ENCODE peak calls at places on chromosomes 12 and 14, in ten cellular contexts. D, S, W, Q, X, O, V, L, B and Z are unnamed samples.

GRCh38 chr14:22900088-22900799 is 17.2 kb downstream of the REM2 start:
- DNase-seq in D (no peak), S (peak; percentile 79), W (peak; percentile 51), Q (peak; percentile 44), X (peak; percentile 82), O (no peak), V (peak; percentile 36), L (peak; percentile 55), B (peak; percentile 45), Z (no peak)

GRCh38 chr12:113322353-113322752 is 12.6 kb downstream of the SLC8B1 start:
- DNase-seq in D (no peak), S (peak; percentile 88), W (no peak), Q (no peak), X (peak; percentile 68), O (no peak), V (no peak), L (no peak), B (no peak), Z (no peak)

GRCh38 chr12:29733060-29733459 is 50.7 kb downstream of the TMTC1 start:
- DNase-seq in D (no peak), S (peak; percentile 57), W (no peak), Q (no peak), X (peak; percentile 31), O (no peak), V (no peak), L (no peak), B (no peak), Z (no peak)

GRCh38 chr12:109722022-109722752 is 8.6 kb downstream of the FAM222A start:
- DNase-seq in D (no peak), S (no peak), W (no peak), Q (no peak), X (no peak), O (no peak), V (no peak), L (no peak), B (no peak), Z (no peak)

GRCh38 chr12:55051197-55051920 is 31.6 kb downstream of the NEUROD4 start:
- DNase-seq in D (no peak), S (peak; percentile 5), W (no peak), Q (no peak), X (no peak), O (no peak), V (no peak), L (no peak), B (no peak), Z (no peak)

GRCh38 chr12:26113194-26113654 is 11.6 kb downstream of the BHLHE41 start:
- DNase-seq in D (peak; percentile 49), S (no peak), W (no peak), Q (peak; percentile 49), X (no peak), O (no peak), V (no peak), L (peak; percentile 29), B (no peak), Z (no peak)

GRCh38 chr12:122159879-122160278 is 14.1 kb downstream of the IL31 start:
- DNase-seq in D (no peak), S (no peak), W (no peak), Q (no peak), X (no peak), O (no peak), V (no peak), L (no peak), B (no peak), Z (no peak)

GRCh38 chr12:3611853-3612703 is 121.1 kb downstream of the PRMT8 start:
- DNase-seq in D (no peak), S (no peak), W (no peak), Q (peak; percentile 50), X (no peak), O (no peak), V (no peak), L (no peak), B (no peak), Z (no peak)

GRCh38 chr12:46538976-46539375 is 166.4 kb upstream of the SLC38A2 start:
- DNase-seq in D (no peak), S (no peak), W (no peak), Q (no peak), X (no peak), O (no peak), V (no peak), L (no peak), B (no peak), Z (no peak)

GRCh38 chr12:26918321-26919215 is 19.2 kb downstream of the INTS13 start:
- DNase-seq in D (no peak), S (no peak), W (no peak), Q (no peak), X (no peak), O (no peak), V (no peak), L (no peak), B (no peak), Z (no peak)

GRCh38 chr12:114812858-114813761 is 129.1 kb upstream of the TBX3 start:
- DNase-seq in D (no peak), S (no peak), W (no peak), Q (no peak), X (peak; percentile 46), O (no peak), V (no peak), L (no peak), B (no peak), Z (peak; percentile 19)

GRCh38 chr12:121668750-121669524 is 517 bp downstream of the MORN3 start:
- DNase-seq in D (no peak), S (peak; percentile 38), W (peak; percentile 64), Q (no peak), X (peak; percentile 58), O (no peak), V (peak; percentile 79), L (no peak), B (peak; percentile 63), Z (no peak)

GRCh38 chr12:60257063-60257462 is 661.2 kb downstream of the SLC16A7 start:
- DNase-seq in D (no peak), S (peak; percentile 61), W (no peak), Q (no peak), X (peak; percentile 68), O (no peak), V (no peak), L (no peak), B (peak; percentile 36), Z (no peak)

GRCh38 chr14:100045687-100046344 is 19.4 kb upstream of the EVL start:
- DNase-seq in D (no peak), S (no peak), W (no peak), Q (no peak), X (no peak), O (no peak), V (no peak), L (no peak), B (no peak), Z (peak; percentile 69)

GRCh38 chr12:107014050-107014449 is 27.1 kb upstream of the MTERF2 start:
- DNase-seq in D (no peak), S (no peak), W (no peak), Q (no peak), X (no peak), O (no peak), V (no peak), L (peak; percentile 62), B (peak; percentile 71), Z (no peak)

GRCh38 chr12:108518101-108518715 is 3.1 kb downstream of the FICD start:
- DNase-seq in D (no peak), S (no peak), W (no peak), Q (no peak), X (no peak), O (no peak), V (no peak), L (no peak), B (no peak), Z (no peak)

GRCh38 chr12:108514973-108515814 is at the start of gene FICD:
- DNase-seq in D (peak; percentile 100), S (peak; percentile 95), W (peak; percentile 100), Q (peak; percentile 100), X (peak; percentile 97), O (peak; percentile 99), V (peak; percentile 99), L (peak; percentile 100), B (peak; percentile 100), Z (peak; percentile 89)

GRCh38 chr12:108517288-108518100 is 2.4 kb downstream of the FICD start:
- DNase-seq in D (no peak), S (no peak), W (no peak), Q (no peak), X (no peak), O (no peak), V (no peak), L (no peak), B (no peak), Z (no peak)

GRCh38 chr12:108515916-108516315 is 839 bp downstream of the FICD start:
- DNase-seq in D (no peak), S (no peak), W (no peak), Q (no peak), X (no peak), O (no peak), V (no peak), L (no peak), B (no peak), Z (no peak)

GRCh38 chr12:108516511-108517275 is 1.6 kb downstream of the FICD start:
- DNase-seq in D (no peak), S (peak; percentile 21), W (no peak), Q (no peak), X (peak; percentile 8), O (no peak), V (no peak), L (no peak), B (no peak), Z (no peak)
- TF ChIP-seq CTCF in D (no peak), S (no peak), W (no peak), Q (no peak), X (no peak), O (no peak), V (no peak), L (no peak), B (no peak), Z (peak; percentile 4)

DNA sequence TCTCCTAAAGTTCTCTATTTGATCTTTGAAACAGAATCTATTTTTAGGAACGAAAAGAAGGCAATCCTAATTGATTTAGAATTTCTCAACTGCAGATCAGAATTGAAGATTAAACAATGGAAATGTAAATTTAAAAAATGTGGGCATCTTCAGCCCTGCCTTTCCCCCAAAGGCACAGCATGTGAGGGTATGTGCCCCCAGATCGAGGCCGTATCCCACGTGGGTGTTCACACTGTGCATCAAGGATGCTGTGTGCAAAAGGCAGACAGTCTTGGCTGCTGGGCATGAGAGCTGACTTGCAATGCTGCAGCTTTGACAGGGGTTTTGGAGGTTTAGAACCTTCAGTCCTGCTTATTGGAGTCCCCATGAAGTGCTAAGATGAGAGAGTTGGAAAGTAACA is 346.3 kb downstream of the VRK1 start:
- DNase-seq in D (no peak), S (no peak), W (no peak), Q (no peak), X (no peak), O (no peak), V (no peak), L (no peak), B (no peak), Z (no peak)
- TF ChIP-seq CTCF in D (no peak), S (no peak), W (no peak), Q (no peak), X (no peak), O (no peak), V (no peak), L (no peak), B (no peak), Z (no peak)

GRCh38 chr14:78141590-78141989 is 28.6 kb upstream of the NRXN3 start:
- DNase-seq in D (no peak), S (no peak), W (no peak), Q (no peak), X (no peak), O (no peak), V (no peak), L (no peak), B (no peak), Z (no peak)
- TF ChIP-seq CTCF in D (no peak), S (no peak), W (no peak), Q (no peak), X (no peak), O (no peak), V (no peak), L (no peak), B (no peak), Z (no peak)

GRCh38 chr12:132133952-132134652 is 10.0 kb downstream of the DDX51 start:
- DNase-seq in D (no peak), S (no peak), W (no peak), Q (no peak), X (no peak), O (no peak), V (no peak), L (no peak), B (no peak), Z (no peak)
- TF ChIP-seq CTCF in D (no peak), S (no peak), W (no peak), Q (no peak), X (no peak), O (no peak), V (no peak), L (no peak), B (no peak), Z (no peak)